ENCODE peak calls at places on chromosomes 12 and 14, in six cellular contexts. A is adipocyte; D is K562; U is activated T-helper 1 cell treated with anti-CD3 and anti-CD28 coated beads, Interleukin-2, amount 50 U/mL, for 16 hours; R is activated gamma-delta T cell treated with anti-CD3 and anti-CD28 coated beads, Interleukin-2, amount 50 U/mL, for 16 hours; M is ELR. I is an unnamed sample.
A peak's percentile ranks its signal among the peaks of the same experiment; 100 is the strongest.

GRCh38 chr14:54777395-54777794 is 125.2 kb downstream of the GCH1 start:
- DNase-seq in D (no peak), A (no peak), M (no peak), R (no peak), U (no peak), I (no peak)

GRCh38 chr14:71388862-71389261 is 481.6 kb downstream of the PCNX1 start:
- DNase-seq in A (no peak), D (no peak), M (peak; percentile 70), U (no peak), R (no peak), I (no peak)

GRCh38 chr12:78392918-78393317 is 471.7 kb upstream of the SYT1 start:
- DNase-seq in A (peak; percentile 79), M (peak; percentile 54), U (no peak), R (no peak), D (no peak), I (no peak)

GRCh38 chr14:75972729-75973480 is 8.9 kb downstream of the TGFB3 start:
- DNase-seq in D (no peak), R (no peak), M (no peak), U (no peak), A (no peak), I (no peak)

GRCh38 chr12:75892779-75893408 is 138.7 kb downstream of the PHLDA1 start:
- DNase-seq in M (peak; percentile 60), D (peak; percentile 87), U (no peak), R (no peak), A (peak; percentile 34), I (peak; percentile 97)

GRCh38 chr14:54002653-54003052 is 46.0 kb upstream of the BMP4 start:
- DNase-seq in R (no peak), A (peak; percentile 65), U (no peak), M (peak; percentile 4), D (no peak), I (no peak)

GRCh38 chr14:34714320-34715107 is at the start of gene CFL2:
- DNase-seq in D (peak; percentile 88), R (peak; percentile 42), M (peak; percentile 84), U (peak; percentile 35), A (peak; percentile 90), I (peak; percentile 81)

GRCh38 chr14:105483300-105484068 is 3.2 kb upstream of the CRIP1 start:
- DNase-seq in A (no peak), D (no peak), M (no peak), R (no peak), U (no peak), I (no peak)

GRCh38 chr12:230925-231671 is 17.1 kb upstream of the SLC6A12 start:
- DNase-seq in R (no peak), A (no peak), M (no peak), U (no peak), D (no peak), I (no peak)

GRCh38 chr12:108307006-108307405 is 32.1 kb downstream of the CMKLR1 start:
- DNase-seq in U (no peak), D (no peak), A (peak; percentile 93), R (no peak), M (peak; percentile 69), I (no peak)

GRCh38 chr12:114955414-114956014 is 271.5 kb upstream of the TBX3 start:
- DNase-seq in M (peak; percentile 46), D (no peak), U (no peak), A (no peak), R (no peak), I (no peak)

GRCh38 chr14:67370830-67371229 is 10.7 kb downstream of the EIF2S1 start:
- DNase-seq in U (no peak), M (peak; percentile 66), A (no peak), R (no peak), D (no peak), I (no peak)

GRCh38 chr12:118439068-118439467 is 62.7 kb downstream of the SUDS3 start:
- DNase-seq in M (no peak), R (no peak), A (no peak), D (no peak), U (no peak), I (no peak)

GRCh38 chr12:95637471-95638155 is 86.3 kb upstream of the USP44 start:
- DNase-seq in M (peak; percentile 91), D (no peak), R (no peak), U (no peak), A (peak; percentile 83), I (no peak)

GRCh38 chr12:111354511-111354910 is 14.4 kb downstream of the PHETA1 start:
- DNase-seq in M (no peak), D (no peak), A (no peak), R (no peak), U (no peak), I (no peak)

GRCh38 chr12:42236017-42236416 is 2.0 kb downstream of the YAF2 start:
- DNase-seq in R (no peak), A (peak; percentile 51), D (no peak), M (no peak), U (no peak), I (no peak)

GRCh38 chr12:106980944-106981343 is 6.0 kb downstream of the MTERF2 start:
- DNase-seq in A (no peak), D (no peak), U (no peak), M (no peak), R (no peak), I (no peak)

GRCh38 chr12:110908377-110909136 is 11.8 kb downstream of the MYL2 start:
- DNase-seq in R (no peak), D (no peak), U (no peak), M (no peak), A (no peak), I (no peak)

GRCh38 chr12:6430124-6430989 is 14.4 kb upstream of the CD27 start:
- DNase-seq in R (no peak), M (peak; percentile 95), D (peak; percentile 70), U (no peak), A (peak; percentile 97), I (peak; percentile 98)

GRCh38 chr12:110349521-110350151 is 53.9 kb downstream of the ANAPC7 start:
- DNase-seq in U (no peak), D (no peak), A (no peak), M (no peak), R (peak; percentile 19), I (no peak)

GRCh38 chr14:68856572-68856971 is 63.7 kb upstream of the ZFP36L1 start:
- DNase-seq in D (no peak), A (peak; percentile 85), R (no peak), M (no peak), U (no peak), I (no peak)

GRCh38 chr14:39398382-39398781 is 33.9 kb downstream of the FBXO33 start:
- DNase-seq in R (no peak), U (no peak), M (no peak), A (no peak), D (no peak), I (no peak)

GRCh38 chr14:60643443-60644402 is 5.6 kb downstream of the SIX1 start:
- DNase-seq in D (no peak), U (no peak), M (no peak), R (no peak), A (no peak), I (no peak)

GRCh38 chr12:18955594-18955993 is 173.9 kb upstream of the PLEKHA5 start:
- DNase-seq in U (no peak), A (no peak), D (no peak), M (peak; percentile 55), R (no peak), I (no peak)

GRCh38 chr12:19575307-19576243 is 136.3 kb downstream of the AEBP2 start:
- DNase-seq in M (peak; percentile 80), R (no peak), D (no peak), A (peak; percentile 60), U (no peak), I (peak; percentile 65)

GRCh38 chr14:49249022-49249421 is 337.2 kb downstream of the RPS29 start:
- DNase-seq in M (peak; percentile 62), R (no peak), D (no peak), U (no peak), A (no peak), I (no peak)

GRCh38 chr14:105028251-105028927 is 7.5 kb upstream of the CDCA4 start:
- DNase-seq in A (no peak), R (no peak), D (no peak), U (no peak), M (peak; percentile 75), I (no peak)

GRCh38 chr12:104748790-104749189 is 209.3 kb downstream of the SLC41A2 start:
- DNase-seq in A (peak; percentile 51), U (no peak), D (no peak), R (no peak), M (peak; percentile 61), I (no peak)

GRCh38 chr12:111314949-111315539 is 53.9 kb downstream of the PHETA1 start:
- DNase-seq in U (no peak), A (no peak), D (no peak), R (no peak), M (peak; percentile 45), I (no peak)

GRCh38 chr12:2944401-2945047 is 14.7 kb upstream of the TEAD4 start:
- DNase-seq in U (peak; percentile 22), M (peak; percentile 55), A (peak; percentile 15), R (peak; percentile 5), D (peak; percentile 60), I (peak; percentile 47)

GRCh38 chr12:93860659-93861373 is 183.6 kb downstream of the CRADD start:
- DNase-seq in R (no peak), D (no peak), A (no peak), M (no peak), U (no peak), I (no peak)

GRCh38 chr14:80978403-80978802 is 23.0 kb downstream of the TSHR start:
- DNase-seq in R (no peak), A (no peak), D (no peak), M (no peak), U (no peak), I (no peak)

GRCh38 chr12:63151061-63151897 is at the start of gene AVPR1A:
- DNase-seq in U (no peak), M (peak; percentile 4), D (no peak), A (peak; percentile 30), R (no peak), I (peak; percentile 42)

GRCh38 chr12:20101046-20101445 is 267.3 kb upstream of the PDE3A start:
- DNase-seq in A (peak; percentile 56), R (no peak), M (no peak), D (no peak), U (no peak), I (no peak)

GRCh38 chr12:124764870-124765570 is 98.6 kb downstream of the SCARB1 start:
- DNase-seq in A (peak; percentile 98), R (no peak), D (no peak), M (no peak), U (no peak), I (no peak)